ENCODE peak calls at places on chromosomes 2 and 18, in five cellular contexts. O is A549, X is K562, Y is endothelial cell of umbilical vein, I is HepG2. V is an unnamed sample.

GRCh38 chr2:200931227-200931626 is 32.2 kb downstream of the ORC2 start:
- DNase-seq in Y (no peak), I (peak), X (no peak), O (no peak), V (peak)

GRCh38 chr2:134280231-134280630 is 26.4 kb downstream of the MGAT5 start:
- DNase-seq in X (no peak), I (no peak), Y (no peak), O (no peak), V (no peak)

GRCh38 chr18:59353079-59353680 is 5.9 kb downstream of the LMAN1 start:
- DNase-seq in O (no peak), X (peak), I (no peak), Y (no peak), V (no peak)

GRCh38 chr2:181025004-181025403 is 44.6 kb downstream of the UBE2E3 start:
- DNase-seq in I (no peak), X (no peak), O (no peak), Y (no peak), V (no peak)

GRCh38 chr2:88626171-88627054 is 851 bp downstream of the EIF2AK3 start:
- DNase-seq in X (peak), O (peak), Y (peak), I (no peak), V (peak)

GRCh38 chr2:172086349-172087190 is 1.3 kb downstream of the DLX1 start:
- DNase-seq in X (no peak), I (peak), Y (peak), O (no peak), V (peak)

GRCh38 chr18:56124186-56124585 is 514.2 kb downstream of the TXNL1 start:
- DNase-seq in O (no peak), X (no peak), Y (peak), I (no peak), V (no peak)

GRCh38 chr2:175256806-175257585 is 75.5 kb upstream of the ATP5MC3 start:
- DNase-seq in Y (no peak), X (no peak), O (no peak), I (no peak), V (no peak)

GRCh38 chr2:1504311-1504750 is 91.1 kb downstream of the TPO start:
- DNase-seq in Y (no peak), I (no peak), O (no peak), X (no peak), V (no peak)

GRCh38 chr2:133788391-133788790 is 220.1 kb upstream of the NCKAP5 start:
- DNase-seq in X (no peak), O (no peak), I (no peak), Y (no peak), V (no peak)

GRCh38 chr2:143815082-143815481 is 685.9 kb downstream of the ARHGAP15 start:
- DNase-seq in Y (no peak), I (no peak), O (no peak), X (no peak), V (peak)

GRCh38 chr2:99256677-99257076 is 1.2 kb upstream of the LYG2 start:
- DNase-seq in Y (no peak), I (no peak), X (no peak), O (no peak), V (no peak)

GRCh38 chr2:240968731-240969624 is 29.4 kb upstream of the SNED1 start:
- DNase-seq in O (no peak), I (peak), X (peak), Y (no peak), V (no peak)

GRCh38 chr2:41736586-41736985 is 311.2 kb upstream of the PKDCC start:
- DNase-seq in I (no peak), Y (no peak), X (no peak), O (no peak), V (no peak)

GRCh38 chr2:196516541-196516940 is 123.0 kb upstream of the CCDC150 start:
- DNase-seq in I (no peak), O (no peak), Y (no peak), X (no peak), V (no peak)

GRCh38 chr2:193141-193552 is 70.7 kb downstream of the SH3YL1 start:
- DNase-seq in I (no peak), Y (no peak), X (no peak), O (no peak), V (no peak)

GRCh38 chr18:54647176-54647575 is 56.1 kb downstream of the DYNAP start:
- DNase-seq in I (peak), X (peak), O (peak), Y (peak), V (peak)

GRCh38 chr18:31101148-31102019 is 837 bp downstream of the DSC2 start:
- DNase-seq in Y (no peak), O (peak), I (peak), X (peak), V (peak)

GRCh38 chr2:224922142-224922727 is 120.0 kb downstream of the DOCK10 start:
- DNase-seq in I (no peak), X (no peak), O (no peak), Y (no peak), V (peak)

DNA sequence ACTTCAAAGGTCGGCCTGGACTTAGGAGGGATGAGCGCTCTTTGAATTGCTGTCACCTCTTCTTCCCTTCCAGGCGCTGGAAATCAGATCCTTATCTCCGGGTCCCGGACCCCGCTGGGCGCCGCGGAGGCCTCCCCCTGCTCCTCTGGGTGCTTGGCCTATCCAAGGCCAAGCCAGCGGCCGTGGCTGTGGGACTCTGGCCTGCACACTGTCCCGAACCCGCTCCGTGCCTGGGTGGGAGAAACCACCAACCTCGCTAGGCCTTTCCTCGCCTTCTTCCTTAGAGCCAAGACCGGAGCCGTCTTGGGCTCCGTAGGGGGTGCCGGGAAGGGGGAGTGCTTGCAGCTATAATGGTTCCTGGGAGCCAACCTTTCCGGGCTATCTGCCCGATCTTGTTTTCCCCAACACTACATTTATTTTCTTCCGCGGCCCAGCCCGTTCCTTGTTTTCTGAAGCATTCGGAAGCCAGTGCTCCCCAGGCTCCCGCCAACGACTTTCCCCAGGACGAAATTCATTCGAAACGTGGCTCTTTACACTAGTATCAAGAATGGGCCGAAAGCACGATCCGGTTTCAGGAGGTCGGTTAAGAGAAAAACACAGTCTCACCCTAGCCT is 2.4 kb downstream of the OSR1 start:
- DNase-seq in Y (no peak), O (no peak), I (no peak), X (no peak), V (no peak)
- H3K4me3 ChIP-seq in Y (no peak), O (no peak), I (no peak), X (no peak), V (no peak)

GRCh38 chr2:168948621-168949212 is 47.6 kb downstream of the G6PC2 start:
- DNase-seq in X (peak), Y (peak), O (peak), I (peak), V (peak)
- TF ChIP-seq MYC in X (no peak), Y (no peak), O (no peak), I (no peak), V (no peak)

DNA sequence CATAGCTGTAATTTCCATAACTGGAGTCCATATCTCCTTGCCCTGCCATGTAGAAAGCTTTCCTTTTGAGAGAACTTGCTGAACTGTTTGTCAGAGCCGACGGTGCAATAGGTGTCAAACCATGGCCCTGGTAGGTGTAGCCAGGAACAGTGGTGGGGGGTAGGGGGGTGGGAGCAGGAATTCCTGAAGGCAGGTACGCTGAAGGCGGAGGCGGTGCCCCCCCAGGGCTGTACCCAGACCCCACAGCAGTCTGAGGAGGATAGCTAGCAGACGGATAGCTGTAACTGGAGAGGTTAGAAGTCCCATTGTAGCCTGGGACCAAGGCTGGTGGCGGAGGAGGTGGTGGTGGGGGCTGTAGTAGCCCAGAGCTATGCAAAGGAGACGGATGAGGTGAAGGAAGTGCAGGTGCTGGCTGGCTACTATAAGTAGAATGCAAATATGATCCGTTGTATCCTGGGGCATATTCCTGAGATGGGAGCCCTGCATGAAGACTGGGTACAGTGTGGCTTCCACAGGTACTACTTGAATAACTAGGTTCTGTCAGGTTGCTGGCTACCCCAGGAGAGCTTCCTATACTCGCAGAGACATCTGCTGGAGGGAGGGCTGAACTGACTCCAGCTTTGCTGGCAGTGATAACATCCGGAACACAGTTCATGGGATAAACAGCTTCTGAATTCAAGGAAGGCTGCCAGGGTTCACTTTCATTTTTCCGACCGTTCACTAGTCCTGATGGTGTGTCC is 124.8 kb downstream of the FIGN start:
- DNase-seq in O (peak), X (no peak), I (peak), Y (no peak), V (peak)
- TF ChIP-seq CTCF in O (no peak), X (no peak), I (peak), Y (no peak), V (peak)

GRCh38 chr2:128607981-128608506 is 289.4 kb upstream of the HS6ST1 start:
- DNase-seq in X (no peak), I (no peak), Y (no peak), O (no peak), V (no peak)
- H3K4me3 ChIP-seq in X (no peak), I (no peak), Y (no peak), O (no peak), V (no peak)

GRCh38 chr18:37608876-37609275 is 43.3 kb upstream of the CELF4 start:
- DNase-seq in Y (no peak), I (no peak), O (no peak), X (no peak), V (no peak)
- TF ChIP-seq MYC in Y (no peak), I (no peak), O (no peak), X (no peak), V (no peak)

DNA sequence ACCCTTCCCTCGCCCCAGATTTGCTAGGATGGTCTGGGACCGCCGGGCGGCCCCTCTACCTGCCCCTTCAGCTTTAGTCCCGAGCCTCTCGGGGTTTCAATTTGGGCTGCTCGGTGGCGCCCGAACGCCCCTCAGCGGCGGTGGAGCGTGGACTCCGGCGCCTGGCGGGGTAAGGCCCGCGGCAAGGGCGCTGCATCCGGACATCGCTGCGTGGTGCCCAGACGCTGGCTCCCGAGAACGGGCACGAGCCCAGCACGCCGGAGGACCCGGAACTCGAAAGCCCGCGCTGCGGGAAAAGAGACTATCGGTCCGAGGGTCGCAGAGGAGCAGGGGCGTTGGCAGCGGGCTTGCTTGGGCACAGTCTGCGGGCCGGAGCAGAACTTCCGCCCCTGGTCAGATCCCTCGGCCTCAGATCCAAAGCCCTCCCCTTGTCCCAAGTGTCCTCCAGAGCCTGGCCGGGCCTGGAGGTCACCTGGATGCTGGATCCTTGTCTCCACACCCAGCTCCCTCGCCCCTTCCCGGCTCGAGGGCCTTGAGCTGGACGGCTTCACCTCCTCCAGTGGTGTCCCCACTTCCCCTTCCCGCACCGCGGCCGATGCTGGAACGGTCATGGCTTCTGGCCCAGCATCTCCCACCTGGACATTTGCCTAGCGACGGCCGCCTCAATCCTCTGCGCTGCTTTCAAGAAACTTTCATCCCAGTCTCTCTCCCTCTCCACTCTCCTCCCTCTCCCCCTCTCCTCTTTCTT is 2.9 kb upstream of the OTX1 start:
- DNase-seq in O (no peak), Y (no peak), I (no peak), X (no peak), V (peak)
- TF ChIP-seq CTCF in O (no peak), Y (no peak), I (no peak), X (no peak), V (no peak)

DNA sequence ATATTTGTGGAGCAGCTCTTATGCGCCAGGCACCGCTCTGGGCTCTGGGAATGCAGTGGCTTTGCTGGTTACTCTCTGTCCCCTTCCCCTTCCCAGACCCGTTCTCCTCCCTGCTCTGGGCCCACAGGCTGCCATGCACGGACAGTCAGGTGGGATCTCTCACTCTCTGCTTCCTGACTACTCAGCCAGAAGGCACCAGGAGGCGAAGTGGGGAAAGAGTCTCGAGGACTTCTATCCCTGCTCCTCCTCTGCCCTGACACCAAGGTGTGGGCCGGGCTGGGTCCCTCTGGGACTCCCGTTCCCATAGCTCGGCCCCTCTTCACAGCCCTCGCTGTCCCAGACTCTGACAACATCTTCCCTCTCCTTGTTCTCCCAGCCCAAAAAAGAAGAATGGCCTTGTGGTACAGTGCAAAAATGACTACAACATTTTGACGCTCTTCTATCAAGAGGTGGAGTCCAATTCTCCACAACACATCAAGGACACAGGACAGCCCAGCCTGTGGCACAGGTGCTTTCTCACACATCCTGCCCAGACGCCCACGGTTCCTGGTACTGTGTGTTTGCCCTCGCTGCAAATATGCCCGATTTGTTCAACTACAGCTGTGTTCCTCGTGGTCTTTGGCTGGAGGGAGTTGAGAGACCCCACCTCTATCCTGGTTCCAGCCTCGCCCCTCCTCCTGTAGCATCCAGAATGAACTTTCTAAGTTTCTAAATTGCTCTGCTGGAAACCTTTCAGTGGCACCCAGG is 14.0 kb upstream of the DUSP2 start:
- DNase-seq in X (no peak), I (no peak), Y (no peak), O (no peak), V (no peak)
- H3K4me3 ChIP-seq in X (no peak), I (no peak), Y (no peak), O (no peak), V (no peak)

DNA sequence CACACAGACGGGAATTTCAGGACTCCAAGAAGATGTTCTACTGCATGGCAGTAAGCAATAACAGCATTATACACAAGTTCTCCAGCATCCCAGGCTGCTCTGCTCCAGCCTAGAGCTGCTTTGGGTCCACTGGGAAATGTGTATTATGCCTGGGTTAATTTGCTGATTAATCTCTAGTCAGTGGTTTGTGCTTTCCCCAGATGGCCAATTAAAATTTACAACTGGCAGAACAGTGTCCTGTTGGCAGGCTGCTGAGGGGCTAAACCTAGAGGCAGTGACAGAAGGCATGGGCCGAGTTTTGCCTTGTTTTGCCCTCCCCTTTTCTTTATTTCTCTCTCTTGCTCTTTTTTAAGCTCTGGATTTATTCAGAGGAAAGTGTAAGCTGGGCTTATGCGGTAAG is 347.9 kb downstream of the GPD2 start:
- DNase-seq in O (no peak), I (no peak), X (no peak), Y (no peak), V (no peak)
- TF ChIP-seq MYC in O (no peak), I (no peak), X (no peak), Y (no peak), V (no peak)

GRCh38 chr2:5782103-5782502 is 89.9 kb downstream of the SOX11 start:
- DNase-seq in O (no peak), X (no peak), Y (no peak), I (no peak), V (no peak)
- TF ChIP-seq CTCF in O (no peak), X (no peak), Y (no peak), I (no peak), V (no peak)

DNA sequence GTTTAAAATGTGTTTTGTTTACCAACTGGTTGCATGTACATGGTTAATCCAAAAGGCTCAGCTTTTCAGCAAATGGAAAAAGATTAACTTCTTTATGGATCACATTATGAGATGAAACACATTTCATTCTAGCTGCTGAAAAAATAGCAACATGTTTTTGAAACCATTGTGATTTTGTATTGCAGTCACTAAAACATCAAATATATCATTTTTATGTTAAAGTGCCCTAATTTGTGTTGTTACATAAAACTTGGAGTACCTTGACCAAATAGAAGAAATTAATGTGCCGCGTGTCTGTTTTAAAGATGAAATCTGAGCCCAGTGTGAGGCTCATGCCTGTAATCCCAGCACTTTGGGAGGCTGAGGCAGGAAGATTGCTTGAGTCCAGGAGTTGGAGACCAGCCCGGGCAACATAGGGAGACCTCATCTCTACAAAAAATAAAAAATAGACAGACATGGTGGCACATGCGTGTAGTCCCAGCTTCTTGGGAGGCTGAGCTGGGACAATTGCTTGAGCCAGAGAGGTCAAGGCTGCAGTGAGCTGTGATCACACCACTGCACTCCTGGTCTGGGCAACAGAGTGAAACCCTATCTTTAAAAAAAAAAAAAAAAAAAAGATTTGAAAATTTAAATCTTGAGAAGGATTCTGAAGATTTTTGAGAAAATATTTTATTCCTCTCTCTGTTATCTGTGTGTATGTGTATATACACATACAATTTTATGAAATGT is 96.6 kb downstream of the FMNL2 start:
- DNase-seq in Y (no peak), O (no peak), X (no peak), I (no peak), V (no peak)
- H3K4me3 ChIP-seq in Y (no peak), O (no peak), X (no peak), I (no peak), V (no peak)